ENCODE peak calls at places on chromosomes 5 and 9, in four cellular contexts. S is GM12878, C is K562, Z is HepG2. N is an unnamed sample.

GRCh38 chr9:117413346-117414219 is 1.3 kb downstream of the ASTN2 start:
- DNase-seq in Z (no peak), C (no peak), S (no peak), N (peak)

GRCh38 chr9:78242041-78242440 is 6.2 kb downstream of the CEP78 start:
- DNase-seq in Z (no peak), S (no peak), C (no peak), N (no peak)

GRCh38 chr5:6384856-6385255 is 6.5 kb upstream of the MED10 start:
- DNase-seq in Z (no peak), C (no peak), S (no peak), N (no peak)

GRCh38 chr5:15835514-15835913 is 335.5 kb downstream of the FBXL7 start:
- DNase-seq in S (no peak), C (no peak), Z (no peak), N (no peak)

GRCh38 chr5:79774171-79774854 is 84.7 kb downstream of the CMYA5 start:
- DNase-seq in C (peak), S (no peak), Z (peak), N (peak)

GRCh38 chr9:120353501-120353900 is 226.5 kb downstream of the CDK5RAP2 start:
- DNase-seq in S (no peak), C (no peak), Z (no peak), N (no peak)

GRCh38 chr5:177023247-177023703 is 779 bp downstream of the ZNF346 start:
- DNase-seq in S (no peak), C (peak), Z (peak), N (no peak)

GRCh38 chr9:6938447-6938846 is 180.7 kb downstream of the KDM4C start:
- DNase-seq in C (no peak), Z (peak), S (no peak), N (no peak)

GRCh38 chr9:113589890-113590289 is 126.4 kb downstream of the RGS3 start:
- DNase-seq in C (no peak), S (no peak), Z (peak), N (no peak)

GRCh38 chr9:81896067-81896466 is 32.2 kb upstream of the SPATA31D4 start:
- DNase-seq in S (no peak), Z (no peak), C (no peak), N (no peak)

GRCh38 chr5:110288766-110289165 is 437.7 kb downstream of the TMEM232 start:
- DNase-seq in S (no peak), Z (no peak), C (no peak), N (no peak)

GRCh38 chr9:131096490-131097258 is at the start of gene AIF1L:
- DNase-seq in S (no peak), C (peak), Z (no peak), N (peak)

GRCh38 chr5:34771076-34771475 is 67.9 kb upstream of the TTC23L start:
- DNase-seq in C (no peak), Z (no peak), S (no peak), N (no peak)

GRCh38 chr9:17436854-17437253 is 142.0 kb upstream of the SH3GL2 start:
- DNase-seq in S (no peak), C (no peak), Z (no peak), N (no peak)

GRCh38 chr9:126114850-126115460 is 211.7 kb upstream of the MVB12B start:
- DNase-seq in Z (no peak), C (no peak), S (no peak), N (no peak)

GRCh38 chr5:120538149-120538548 is 74.0 kb downstream of the PRR16 start:
- DNase-seq in Z (no peak), C (no peak), S (no peak), N (no peak)

GRCh38 chr5:109711681-109712080 is 22.0 kb downstream of the MAN2A1 start:
- DNase-seq in C (no peak), Z (no peak), S (no peak), N (no peak)

GRCh38 chr5:133284306-133284705 is 232.5 kb downstream of the HSPA4 start:
- DNase-seq in Z (no peak), C (no peak), S (no peak), N (no peak)

GRCh38 chr5:125848746-125849145 is 574.5 kb upstream of the GRAMD2B start:
- DNase-seq in Z (no peak), S (no peak), C (no peak), N (no peak)

GRCh38 chr5:82348749-82349148 is 70.6 kb upstream of the RPS23 start:
- DNase-seq in S (no peak), C (no peak), Z (no peak), N (no peak)

GRCh38 chr5:113266227-113266912 is 168.4 kb downstream of the TSSK1B start:
- DNase-seq in C (no peak), S (no peak), Z (no peak), N (no peak)

GRCh38 chr9:64773491-64773931 is 511.5 kb downstream of the FOXD4L5 start:
- DNase-seq in Z (no peak), S (no peak), C (peak), N (no peak)

GRCh38 chr5:14268738-14269137 is 125.6 kb downstream of the TRIO start:
- DNase-seq in C (no peak), Z (no peak), S (no peak), N (no peak)

GRCh38 chr5:1343931-1344901 is 683 bp downstream of the CLPTM1L start:
- DNase-seq in C (no peak), S (no peak), Z (no peak), N (peak)

GRCh38 chr9:89368978-89369377 is 50.7 kb downstream of the SECISBP2 start:
- DNase-seq in Z (no peak), S (no peak), C (no peak), N (no peak)

GRCh38 chr5:92749943-92750342 is 831.1 kb downstream of the NR2F1-AS1 start:
- DNase-seq in S (no peak), Z (peak), C (no peak), N (no peak)

GRCh38 chr5:76765249-76765648 is 49.3 kb downstream of the F2R start:
- DNase-seq in S (no peak), Z (no peak), C (no peak), N (no peak)

GRCh38 chr5:86968311-86968753 is 299.4 kb upstream of the RASA1 start:
- DNase-seq in S (no peak), C (no peak), Z (peak), N (no peak)

GRCh38 chr5:139812323-139812722 is 16.7 kb downstream of the PSD2 start:
- DNase-seq in C (no peak), S (no peak), Z (no peak), N (no peak)

GRCh38 chr5:150452914-150453313 is 3.4 kb upstream of the RPS14 start:
- DNase-seq in Z (no peak), S (no peak), C (no peak), N (no peak)
- TF ChIP-seq TARDBP in Z (no peak), S (no peak), C (no peak), N (no peak)

GRCh38 chr5:90941002-90941720 is 382.6 kb downstream of the ADGRV1 start:
- DNase-seq in C (no peak), Z (no peak), S (no peak), N (peak)
- TF ChIP-seq TARDBP in C (no peak), Z (no peak), S (no peak), N (no peak)

GRCh38 chr9:94758844-94759243 is 32.3 kb downstream of the AOPEP start:
- DNase-seq in C (no peak), S (no peak), Z (no peak), N (no peak)

GRCh38 chr9:94759937-94760336 is 33.4 kb downstream of the AOPEP start:
- DNase-seq in C (no peak), S (no peak), Z (no peak), N (no peak)

GRCh38 chr9:94760646-94761045 is 34.1 kb downstream of the AOPEP start:
- DNase-seq in S (no peak), C (no peak), Z (no peak), N (no peak)

GRCh38 chr9:94758031-94758430 is 31.5 kb downstream of the AOPEP start:
- DNase-seq in Z (no peak), C (no peak), S (no peak), N (no peak)

DNA sequence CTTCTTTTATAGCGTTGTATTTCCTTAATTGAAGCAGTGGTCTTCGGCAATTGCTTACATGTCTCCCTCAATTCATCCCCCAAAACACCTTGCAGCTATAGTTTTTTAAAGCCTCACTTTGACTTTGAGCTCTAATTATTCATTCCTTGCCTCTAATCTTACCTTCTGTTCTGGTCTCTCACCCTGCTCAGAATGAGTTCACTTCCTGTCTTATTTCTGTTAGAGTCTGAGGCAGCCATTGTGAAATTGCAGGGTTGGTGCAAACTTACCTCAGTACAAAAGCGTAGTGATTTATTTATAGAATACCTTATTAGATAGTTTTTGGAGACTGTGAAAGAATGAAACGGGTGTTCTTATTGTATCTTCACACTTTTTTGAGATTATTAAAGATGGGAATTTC is 35.0 kb downstream of the AOPEP start:
- DNase-seq in Z (no peak), C (no peak), S (no peak), N (no peak)
- TF ChIP-seq TARDBP in Z (no peak), C (no peak), S (no peak), N (no peak)

DNA sequence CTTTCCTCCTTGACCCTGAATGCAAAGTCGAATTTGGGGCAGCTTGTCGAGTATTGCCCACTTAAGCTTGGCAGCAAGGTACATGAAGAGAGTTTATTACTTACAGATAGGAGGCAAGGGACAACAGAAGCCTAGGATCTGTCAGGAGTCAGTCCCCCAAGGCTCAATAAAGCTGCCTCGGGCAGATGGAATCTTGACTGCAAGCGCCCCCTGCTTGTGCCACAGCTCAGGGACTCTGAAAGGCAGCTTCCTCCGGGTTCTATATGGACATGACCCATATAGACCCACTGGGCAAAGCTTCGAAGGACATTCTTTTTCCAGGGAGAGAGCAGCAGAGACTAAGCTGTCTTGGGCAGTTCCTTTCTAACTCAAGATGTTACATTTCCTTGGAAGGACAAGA is 971.5 kb downstream of the EFNA5 start:
- DNase-seq in Z (no peak), S (no peak), C (no peak), N (peak)
- TF ChIP-seq TARDBP in Z (no peak), S (no peak), C (no peak), N (no peak)

GRCh38 chr5:80863708-80864107 is 96.5 kb upstream of the RASGRF2 start:
- DNase-seq in Z (no peak), S (no peak), C (no peak), N (no peak)

GRCh38 chr5:80864109-80864508 is 96.1 kb upstream of the RASGRF2 start:
- DNase-seq in Z (no peak), C (no peak), S (no peak), N (no peak)

GRCh38 chr5:80864706-80865435 is 95.3 kb upstream of the RASGRF2 start:
- DNase-seq in C (no peak), S (no peak), Z (no peak), N (no peak)

GRCh38 chr5:80865547-80865946 is 94.6 kb upstream of the RASGRF2 start:
- DNase-seq in S (no peak), Z (no peak), C (no peak), N (no peak)

DNA sequence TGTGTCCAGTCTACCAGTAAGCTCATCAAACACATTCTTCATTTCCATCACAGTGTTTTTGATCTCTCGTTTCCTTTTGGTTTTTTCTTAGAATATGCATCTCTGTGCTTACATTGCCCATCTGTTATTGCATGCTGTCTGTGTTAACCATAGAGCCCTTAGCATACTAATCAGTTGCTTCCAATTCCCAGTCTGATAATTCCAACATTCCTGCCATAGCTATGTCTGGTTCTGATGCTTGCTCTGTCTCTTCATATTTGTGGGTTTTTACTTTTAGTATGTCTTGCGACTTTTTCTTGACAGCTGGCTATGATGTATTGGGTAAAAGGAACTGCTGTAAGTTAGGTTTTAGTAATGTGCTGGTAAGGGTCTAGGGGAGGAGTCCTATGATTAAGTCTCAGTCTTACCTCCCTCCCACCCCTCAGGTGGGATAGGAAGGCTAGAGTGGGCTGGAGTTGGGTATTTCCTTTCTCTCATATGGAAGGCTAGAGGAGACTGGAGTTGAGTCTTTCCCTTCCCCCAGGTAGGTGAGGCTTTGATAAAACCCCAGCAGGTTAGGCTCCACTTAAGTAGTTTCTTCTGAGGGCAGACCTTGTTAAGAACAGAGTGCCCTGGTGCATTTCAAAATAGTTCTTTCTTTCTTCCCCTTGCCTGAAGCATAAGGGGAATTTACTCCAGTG is 99.1 kb upstream of the RASGRF2 start:
- DNase-seq in C (no peak), Z (no peak), S (no peak), N (no peak)
- TF ChIP-seq TARDBP in C (no peak), Z (no peak), S (no peak), N (no peak)

GRCh38 chr9:91758491-91758981 is 191.5 kb downstream of the ROR2 start:
- DNase-seq in C (peak), Z (peak), S (peak), N (peak)
- TF ChIP-seq TARDBP in C (no peak), Z (no peak), S (no peak), N (no peak)

DNA sequence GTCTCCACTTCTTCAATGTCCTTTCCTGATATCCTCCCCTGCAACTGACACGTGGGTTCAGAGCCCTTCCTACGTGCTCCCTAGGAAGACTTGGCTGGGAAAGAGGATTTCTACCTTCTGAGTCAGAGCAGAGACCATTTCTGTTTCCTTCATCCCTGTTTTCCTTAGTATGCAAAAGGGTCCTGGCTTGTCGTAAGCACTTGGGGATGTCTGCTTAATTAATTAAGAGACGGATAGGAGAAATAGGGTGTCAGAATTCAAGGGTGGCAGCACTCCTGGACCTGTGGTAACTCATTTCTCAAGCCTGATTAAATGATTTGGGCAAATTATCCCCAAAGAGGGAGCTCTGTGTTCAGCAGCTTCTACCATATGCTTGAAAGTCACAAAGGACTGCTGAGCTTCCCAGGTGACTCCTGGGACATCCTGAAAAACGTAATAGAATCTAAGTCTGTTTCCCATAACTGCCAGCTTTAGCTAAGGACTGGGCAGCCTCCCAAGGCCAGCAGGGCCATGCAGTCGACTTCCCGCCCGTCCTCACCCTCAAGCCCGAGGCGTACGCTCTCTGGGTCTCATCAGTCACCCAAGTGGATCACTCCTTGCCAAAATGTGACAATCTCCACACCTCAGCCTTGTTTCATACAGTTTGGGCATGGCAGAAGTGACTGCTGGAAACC is 20.5 kb downstream of the ABCA1 start:
- DNase-seq in S (no peak), Z (no peak), C (no peak), N (no peak)
- TF ChIP-seq TARDBP in S (no peak), Z (no peak), C (no peak), N (no peak)

GRCh38 chr5:160354666-160355065 is 15.8 kb downstream of the C1QTNF2 start:
- DNase-seq in C (no peak), S (no peak), Z (no peak), N (no peak)
- TF ChIP-seq TARDBP in C (no peak), S (no peak), Z (no peak), N (no peak)

N was measured in HEK293T.